ENCODE peak calls at places on chromosomes 12 and 14, in four cellular contexts. G is H9, I is heart right ventricle, J is AG09319. P is an unnamed sample.

GRCh38 chr12:92331383-92331782 is 185.7 kb upstream of the BTG1 start:
- DNase-seq in J (no peak), G (no peak), I (no peak), P (no peak)

GRCh38 chr14:100841445-100842403 is 15.8 kb downstream of the MEG3 start:
- DNase-seq in J (no peak), I (no peak), G (no peak), P (no peak)

GRCh38 chr14:73124180-73124894 is 12.0 kb upstream of the PSEN1 start:
- DNase-seq in G (peak), I (no peak), J (no peak), P (no peak)

GRCh38 chr14:23162800-23163199 is 20.7 kb downstream of the SLC7A8 start:
- DNase-seq in I (no peak), J (no peak), G (no peak), P (no peak)

GRCh38 chr14:81436296-81437138 is 36.4 kb upstream of the STON2 start:
- DNase-seq in G (peak), J (no peak), I (peak), P (peak)

GRCh38 chr12:68067762-68068376 is 78.6 kb downstream of the IFNG-AS1 start:
- DNase-seq in G (no peak), J (no peak), I (no peak), P (no peak)

GRCh38 chr12:47816646-47817271 is 2.9 kb downstream of the HDAC7 start:
- DNase-seq in G (no peak), J (no peak), I (no peak), P (no peak)

GRCh38 chr12:128486951-128487350 is 220.0 kb downstream of the TMEM132C start:
- DNase-seq in I (no peak), G (no peak), J (no peak), P (no peak)

GRCh38 chr12:119036878-119037493 is 55.6 kb downstream of the SRRM4 start:
- DNase-seq in G (peak), I (no peak), J (no peak), P (peak)

GRCh38 chr12:48194780-48195179 is 8.3 kb downstream of the OR10AD1 start:
- DNase-seq in J (no peak), I (no peak), G (no peak), P (no peak)

GRCh38 chr14:52876311-52876710 is 74.5 kb downstream of the FERMT2 start:
- DNase-seq in J (no peak), G (no peak), I (no peak), P (no peak)

GRCh38 chr12:52884526-52885293 is 20.2 kb downstream of the KRT8 start:
- DNase-seq in I (peak), G (peak), J (no peak), P (peak)

GRCh38 chr12:3898751-3899150 is 25.6 kb upstream of the PARP11 start:
- DNase-seq in J (no peak), I (no peak), G (no peak), P (no peak)

GRCh38 chr12:3897400-3897910 is 24.3 kb upstream of the PARP11 start:
- DNase-seq in I (no peak), G (no peak), J (no peak), P (no peak)

GRCh38 chr12:3896851-3897351 is 23.7 kb upstream of the PARP11 start:
- DNase-seq in G (no peak), I (no peak), J (no peak), P (no peak)

GRCh38 chr12:3904999-3905398 is 31.8 kb upstream of the PARP11 start:
- DNase-seq in G (no peak), I (no peak), J (no peak), P (no peak)

GRCh38 chr12:3901116-3901515 is 27.9 kb upstream of the PARP11 start:
- DNase-seq in G (no peak), I (no peak), J (no peak), P (no peak)
- TF ChIP-seq CTCF in G (peak), I (no peak), J (no peak), P (peak)

GRCh38 chr14:102541771-102542170 is 32.2 kb upstream of the ANKRD9 start:
- DNase-seq in J (no peak), I (no peak), G (peak), P (no peak)
- TF ChIP-seq CTCF in J (no peak), I (no peak), G (peak), P (no peak)

GRCh38 chr12:6945613-6946012 is 1.8 kb downstream of the C12orf57 start:
- DNase-seq in G (no peak), J (no peak), I (peak), P (no peak)

GRCh38 chr12:6946033-6946919 is 2.5 kb downstream of the C12orf57 start:
- DNase-seq in G (peak), I (peak), J (no peak), P (peak)

GRCh38 chr12:6949063-6949594 is 2.0 kb upstream of the PTPN6 start:
- DNase-seq in G (no peak), I (peak), J (no peak), P (no peak)

GRCh38 chr12:6947615-6948014 is 3.5 kb upstream of the PTPN6 start:
- DNase-seq in I (peak), G (no peak), J (no peak), P (no peak)

GRCh38 chr12:6946920-6947374 is 3.1 kb downstream of the C12orf57 start:
- DNase-seq in G (no peak), J (no peak), I (no peak), P (no peak)
- TF ChIP-seq CTCF in G (no peak), J (no peak), I (no peak), P (no peak)

GRCh38 chr12:20268121-20268732 is 100.1 kb upstream of the PDE3A start:
- DNase-seq in J (no peak), G (no peak), I (no peak), P (no peak)

GRCh38 chr12:20262131-20262530 is 106.2 kb upstream of the PDE3A start:
- DNase-seq in I (no peak), G (no peak), J (no peak), P (no peak)

GRCh38 chr12:20260864-20261263 is 107.5 kb upstream of the PDE3A start:
- DNase-seq in J (no peak), I (no peak), G (no peak), P (no peak)

GRCh38 chr12:20268771-20269170 is 99.6 kb upstream of the PDE3A start:
- DNase-seq in I (no peak), G (no peak), J (no peak), P (no peak)

DNA sequence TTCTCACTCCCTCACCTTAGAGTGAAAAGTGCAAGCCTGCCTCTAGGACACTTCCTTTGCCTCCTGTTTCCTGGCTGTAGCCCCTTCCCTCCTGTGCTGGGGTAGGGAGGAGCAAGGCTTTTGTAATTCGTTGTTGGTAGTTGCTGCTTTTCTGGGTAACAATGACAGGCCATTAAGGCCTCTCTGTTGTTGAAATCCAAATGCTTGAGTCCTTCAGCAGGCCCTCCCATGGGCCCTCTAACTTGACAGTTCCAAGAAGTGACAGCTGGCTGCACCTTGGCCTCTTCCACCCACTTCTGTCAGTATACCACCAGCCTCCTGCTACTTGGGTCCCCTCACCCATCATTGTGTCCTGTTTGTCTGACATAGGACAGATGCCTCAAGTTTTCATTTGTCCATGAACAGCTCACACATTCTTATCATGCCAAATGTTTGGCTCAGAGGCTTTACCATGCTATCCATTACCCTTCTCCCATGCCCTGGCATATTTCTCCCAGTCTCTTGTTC is 103.7 kb upstream of the PDE3A start:
- DNase-seq in J (no peak), G (peak), I (no peak), P (no peak)
- TF ChIP-seq CTCF in J (no peak), G (no peak), I (no peak), P (no peak)

GRCh38 chr12:59158066-59158465 is 237.8 kb upstream of the LRIG3 start:
- DNase-seq in I (no peak), G (no peak), J (no peak), P (no peak)
- TF ChIP-seq CTCF in I (no peak), G (no peak), J (no peak), P (no peak)

DNA sequence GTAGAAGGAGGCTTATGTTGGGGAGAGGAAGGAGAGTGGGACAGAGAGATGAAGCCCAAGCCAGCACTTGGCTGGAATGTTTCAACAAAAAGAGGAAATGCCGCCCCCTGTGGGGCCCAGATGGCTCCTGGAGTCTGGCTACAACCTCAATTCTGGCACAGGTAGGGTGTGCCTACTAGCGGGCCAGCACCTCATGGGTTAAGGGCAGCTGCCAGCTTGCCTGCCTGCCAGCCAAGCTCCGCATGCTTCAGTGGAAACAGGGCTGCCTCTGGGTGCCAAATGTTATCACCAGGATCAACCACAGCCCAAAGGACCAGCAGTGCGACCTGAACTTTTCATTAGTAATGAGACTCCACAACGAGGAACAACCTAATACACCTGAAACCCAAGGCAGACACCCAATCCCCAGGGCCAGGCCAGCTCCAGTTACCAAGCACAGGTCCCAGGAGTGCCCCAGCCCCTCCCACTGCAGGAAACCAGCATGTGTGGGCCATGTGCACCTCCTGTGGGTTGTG is 11.3 kb downstream of the RAB15 start:
- DNase-seq in G (peak), I (no peak), J (no peak), P (no peak)
- TF ChIP-seq CTCF in G (peak), I (no peak), J (no peak), P (no peak)

DNA sequence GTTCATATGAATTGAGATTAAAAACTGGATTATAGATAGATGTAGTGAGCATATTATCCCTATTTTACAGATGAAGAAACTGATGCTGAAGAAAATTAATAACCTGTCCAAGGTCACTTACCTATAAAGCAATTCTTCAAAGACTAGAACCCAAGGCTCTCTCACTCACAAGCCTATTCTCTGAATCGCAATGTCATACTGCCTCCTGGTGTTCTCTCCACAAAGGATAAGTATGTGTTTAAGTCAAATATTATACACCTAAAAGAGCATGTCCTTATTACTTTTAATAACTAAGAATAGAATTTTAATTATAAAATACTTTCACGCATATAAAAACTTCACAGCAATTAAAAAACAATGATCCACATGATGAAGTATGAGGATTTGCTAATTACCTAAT is 721.3 kb upstream of the USP15 start:
- DNase-seq in I (no peak), J (no peak), G (no peak), P (no peak)
- TF ChIP-seq CTCF in I (no peak), J (no peak), G (peak), P (no peak)

P was measured in nephron progenitor cell.